ENCODE peak calls at places on chromosome 6, in four cellular contexts. U, A, K and N are unnamed samples.

GRCh38 chr6:148249160-148249559 is 93.5 kb upstream of the SASH1 start:
- DNase-seq in U (no peak), A (no peak), K (no peak), N (no peak)

GRCh38 chr6:157221049-157221816 is 102.1 kb downstream of the TMEM242 start:
- DNase-seq in U (peak), A (peak), K (peak), N (peak)

GRCh38 chr6:48951917-48952316 is 511.1 kb downstream of the MMUT start:
- DNase-seq in U (no peak), A (no peak), K (no peak), N (no peak)

GRCh38 chr6:128188678-128189077 is 287.8 kb upstream of the THEMIS start:
- DNase-seq in U (no peak), A (no peak), K (no peak), N (no peak)

GRCh38 chr6:162442675-162443074 is 284.9 kb downstream of the PRKN start:
- DNase-seq in U (peak), A (peak), K (no peak), N (no peak)

GRCh38 chr6:114747995-114748625 is 405.3 kb upstream of the HS3ST5 start:
- DNase-seq in U (peak), A (peak), K (peak), N (no peak)

GRCh38 chr6:121503633-121504032 is 68.2 kb downstream of the GJA1 start:
- DNase-seq in U (peak), A (no peak), K (no peak), N (no peak)

GRCh38 chr6:41208439-41209106 is 7.6 kb upstream of the TREML2 start:
- DNase-seq in U (no peak), A (no peak), K (no peak), N (no peak)

GRCh38 chr6:121305957-121306607 is 28.2 kb downstream of the TBC1D32 start:
- DNase-seq in U (peak), A (peak), K (peak), N (no peak)

GRCh38 chr6:117540670-117541069 is 58.2 kb downstream of the DCBLD1 start:
- DNase-seq in U (peak), A (no peak), K (no peak), N (no peak)

GRCh38 chr6:109687271-109687721 is 3.7 kb downstream of the AK9 start:
- DNase-seq in U (no peak), A (no peak), K (no peak), N (no peak)

GRCh38 chr6:149318581-149319286 is 1.2 kb downstream of the TAB2 start:
- DNase-seq in U (no peak), A (peak), K (no peak), N (no peak)

GRCh38 chr6:52566853-52567279 is 10.0 kb downstream of the TRAM2 start:
- DNase-seq in U (peak), A (peak), K (no peak), N (no peak)

GRCh38 chr6:21710908-21711627 is 117.5 kb downstream of the SOX4 start:
- DNase-seq in U (no peak), A (peak), K (no peak), N (no peak)

GRCh38 chr6:140546640-140547039 is 1172.2 kb upstream of the CITED2 start:
- DNase-seq in U (no peak), A (no peak), K (no peak), N (no peak)

GRCh38 chr6:121668259-121668658 is 232.8 kb downstream of the GJA1 start:
- DNase-seq in U (no peak), A (no peak), K (no peak), N (no peak)

GRCh38 chr6:158011478-158011920 is 29.8 kb downstream of the SYNJ2 start:
- DNase-seq in U (no peak), A (peak), K (no peak), N (no peak)

GRCh38 chr6:43509142-43509983 is 783 bp downstream of the LRRC73 start:
- DNase-seq in U (no peak), A (no peak), K (no peak), N (no peak)

GRCh38 chr6:148980234-148980633 is 233.4 kb downstream of the UST start:
- DNase-seq in U (no peak), A (no peak), K (no peak), N (no peak)

GRCh38 chr6:146367061-146367460 is 176.6 kb upstream of the RAB32 start:
- DNase-seq in U (no peak), A (no peak), K (no peak), N (no peak)

GRCh38 chr6:158718431-158719126 is 68.7 kb downstream of the SYTL3 start:
- DNase-seq in U (peak), A (peak), K (peak), N (no peak)

GRCh38 chr6:17835784-17836183 is 129.1 kb upstream of the NUP153 start:
- DNase-seq in U (no peak), A (no peak), K (no peak), N (no peak)

GRCh38 chr6:169861431-169862045 is 110.1 kb downstream of the ERMARD start:
- DNase-seq in U (no peak), A (no peak), K (no peak), N (no peak)

GRCh38 chr6:20564269-20564668 is 30.0 kb downstream of the CDKAL1 start:
- DNase-seq in U (peak), A (no peak), K (no peak), N (no peak)

GRCh38 chr6:18400831-18401446 is 13.8 kb downstream of the RNF144B start:
- DNase-seq in U (no peak), A (no peak), K (no peak), N (peak)

GRCh38 chr6:9566096-9566495 is 848.8 kb downstream of the TFAP2A start:
- DNase-seq in U (no peak), A (no peak), K (no peak), N (no peak)

GRCh38 chr6:11710968-11711643 is 67.5 kb downstream of the ADTRP start:
- DNase-seq in U (no peak), A (no peak), K (no peak), N (no peak)

GRCh38 chr6:160437153-160437552 is 89.0 kb downstream of the SLC22A3 start:
- DNase-seq in U (no peak), A (no peak), K (no peak), N (no peak)

GRCh38 chr6:13427838-13428527 is 59.4 kb downstream of the GFOD1 start:
- DNase-seq in U (no peak), A (no peak), K (no peak), N (peak)
- TF ChIP-seq POLR2AphosphoS2 in U (no peak), A (no peak), K (no peak), N (peak)

GRCh38 chr6:164252952-164253351 is 838.4 kb downstream of the QKI start:
- DNase-seq in U (no peak), A (no peak), K (no peak), N (no peak)

GRCh38 chr6:164262348-164262747 is 847.8 kb downstream of the QKI start:
- DNase-seq in U (no peak), A (no peak), K (no peak), N (no peak)

DNA sequence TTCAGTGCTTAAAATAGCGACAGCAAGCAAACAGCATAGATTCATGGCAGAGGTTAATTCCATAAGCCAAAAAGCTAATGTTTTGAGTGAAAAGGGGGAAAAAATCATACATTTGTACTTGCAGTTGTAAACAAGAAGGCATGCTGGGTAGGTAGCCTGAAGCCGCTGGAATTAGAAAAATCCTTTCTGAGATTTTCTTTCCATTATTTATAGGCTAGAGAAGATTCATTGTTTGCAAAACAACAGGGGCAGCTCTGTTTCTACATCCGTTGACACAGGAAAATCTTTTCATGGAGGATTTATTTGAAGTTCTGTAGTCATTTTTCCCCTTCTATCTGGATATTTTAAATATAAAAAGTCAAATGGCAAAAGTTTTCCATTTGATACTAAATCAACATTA is 843.9 kb downstream of the QKI start:
- DNase-seq in U (no peak), A (no peak), K (no peak), N (no peak)
- TF ChIP-seq CEBPB in U (no peak), A (no peak), K (no peak), N (no peak)

GRCh38 chr6:167806061-167806700 is 20.5 kb upstream of the AFDN start:
- DNase-seq in U (no peak), A (peak), K (no peak), N (no peak)
- TF ChIP-seq POLR2AphosphoS2 in U (no peak), A (no peak), K (no peak), N (no peak)

DNA sequence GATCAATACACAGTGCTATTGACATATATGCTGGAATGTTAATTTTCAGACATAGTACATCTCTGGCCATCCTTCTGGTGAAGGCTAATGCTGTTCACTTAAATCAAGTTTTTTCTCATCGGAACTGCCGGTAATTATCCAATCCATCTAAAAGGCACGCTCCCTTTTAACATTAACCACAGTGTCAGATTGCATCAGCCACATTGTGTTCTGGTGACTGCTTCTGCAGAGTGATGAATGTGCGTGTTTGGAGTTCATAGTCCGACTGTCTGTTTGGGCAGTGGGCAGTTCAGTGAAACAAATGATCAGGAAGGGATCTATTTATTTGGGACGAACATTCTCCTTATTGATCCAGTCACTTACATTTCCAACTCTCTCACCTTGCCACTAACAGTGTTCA is 49.5 kb downstream of the SOBP start:
- DNase-seq in U (peak), A (peak), K (no peak), N (no peak)
- TF ChIP-seq CEBPB in U (no peak), A (peak), K (peak), N (no peak)

GRCh38 chr6:24646771-24647170 is 780 bp upstream of the KIAA0319 start:
- DNase-seq in U (peak), A (no peak), K (no peak), N (no peak)
- TF ChIP-seq POLR2AphosphoS2 in U (no peak), A (no peak), K (no peak), N (no peak)

DNA sequence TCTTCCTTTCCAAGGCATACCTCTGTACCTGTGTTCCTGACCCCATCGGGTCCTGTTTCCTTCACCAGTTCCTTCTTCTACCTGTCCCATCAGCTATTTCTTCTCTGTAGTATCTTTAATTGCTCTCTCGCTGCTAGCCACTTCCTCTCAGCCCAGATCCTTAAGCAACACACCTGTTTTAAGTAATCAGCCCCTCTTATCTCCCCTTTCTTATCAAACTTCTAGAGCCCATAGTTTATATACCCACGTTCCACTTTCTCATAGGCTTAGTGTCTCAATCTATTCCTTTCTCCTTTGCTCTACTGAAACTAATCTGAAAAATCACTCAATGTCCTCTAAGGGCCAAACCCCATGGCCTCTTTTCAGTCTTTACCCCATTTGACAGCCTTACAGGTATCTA is 239.6 kb downstream of the BTBD9 start:
- DNase-seq in U (no peak), A (no peak), K (no peak), N (no peak)
- TF ChIP-seq CEBPB in U (no peak), A (no peak), K (no peak), N (no peak)

DNA sequence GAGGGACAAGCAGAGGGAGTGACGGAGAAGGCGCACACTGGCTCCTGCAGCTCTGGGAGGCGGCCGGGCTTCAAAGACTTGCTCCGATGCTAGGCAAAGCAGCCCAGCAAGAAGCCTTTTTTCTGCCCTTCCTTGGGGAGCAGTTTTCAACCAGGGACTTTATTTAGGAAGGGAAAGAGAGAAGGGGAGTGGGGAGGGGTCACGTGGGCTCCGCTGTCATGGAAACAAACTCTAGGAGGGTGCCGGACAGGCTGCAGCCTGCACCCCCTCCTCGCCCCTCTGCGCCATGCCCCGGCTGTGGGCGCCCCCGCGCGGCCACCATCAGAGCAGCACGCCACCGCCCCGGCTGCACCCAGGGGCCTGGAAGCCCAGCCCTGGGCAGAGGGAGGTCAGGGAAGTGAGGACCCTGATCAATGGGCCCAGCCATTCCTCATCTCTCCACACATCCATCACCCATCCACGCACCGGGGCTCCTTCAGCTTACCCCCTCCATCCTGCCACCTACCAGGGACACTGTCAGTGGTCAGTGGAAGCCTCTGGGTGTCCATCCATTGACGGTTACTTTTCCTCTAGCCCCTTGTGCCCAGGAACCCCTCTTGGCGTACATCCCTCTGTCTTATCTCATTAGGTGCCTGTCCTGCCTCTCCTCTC is 66.6 kb upstream of the CCDC167 start:
- DNase-seq in U (no peak), A (no peak), K (peak), N (no peak)
- TF ChIP-seq POLR2AphosphoS2 in U (no peak), A (no peak), K (no peak), N (peak)

DNA sequence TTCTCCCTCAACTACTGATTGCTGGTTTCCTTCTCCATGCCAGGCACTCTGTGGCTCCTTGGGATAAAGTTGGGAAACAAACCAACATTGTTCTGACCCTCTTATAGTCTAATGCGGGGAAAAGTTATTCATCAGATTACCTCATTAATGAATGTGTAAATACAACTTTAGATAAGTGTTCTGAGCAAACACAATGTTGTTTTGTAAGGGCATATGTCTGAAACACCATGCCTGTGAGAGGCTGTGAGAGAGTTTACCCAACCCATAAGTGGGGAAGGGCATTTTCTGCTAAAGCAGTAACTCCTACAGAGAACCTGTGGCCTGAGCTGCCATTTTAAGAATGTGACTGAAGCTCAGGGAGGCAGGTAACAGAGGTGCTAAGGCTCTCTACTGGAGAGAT is 283.5 kb downstream of the KHDC1L start:
- DNase-seq in U (no peak), A (no peak), K (no peak), N (no peak)
- TF ChIP-seq CEBPB in U (no peak), A (no peak), K (no peak), N (no peak)

GRCh38 chr6:126182650-126183311 is 157.1 kb upstream of the CENPW start:
- DNase-seq in U (peak), A (peak), K (no peak), N (peak)
- TF ChIP-seq POLR2AphosphoS2 in U (no peak), A (no peak), K (no peak), N (no peak)

GRCh38 chr6:84447651-84448050 is 220.2 kb upstream of the CEP162 start:
- DNase-seq in U (no peak), A (no peak), K (no peak), N (no peak)
- TF ChIP-seq CEBPB in U (no peak), A (no peak), K (no peak), N (no peak)